ENCODE peak calls at places on chromosomes 3 and 15, in four cellular contexts. Y, H, G and Z are unnamed samples.

GRCh38 chr15:88604972-88605506 is 16.1 kb upstream of the AEN start:
- DNase-seq in Y (no peak), G (no peak), H (no peak), Z (no peak)

GRCh38 chr15:87263844-87264243 is 992.7 kb downstream of the NTRK3 start:
- DNase-seq in H (no peak), Y (no peak), G (no peak), Z (no peak)

GRCh38 chr3:73718326-73719110 is 93.8 kb upstream of the PDZRN3 start:
- DNase-seq in H (no peak), Y (no peak), G (no peak), Z (no peak)

GRCh38 chr3:154885016-154885415 is 195.1 kb upstream of the MME start:
- DNase-seq in H (no peak), G (no peak), Y (no peak), Z (no peak)

GRCh38 chr15:100111103-100112060 is 230.4 kb downstream of the ADAMTS17 start:
- DNase-seq in G (peak), H (no peak), Y (peak), Z (peak)

GRCh38 chr15:101439285-101439919 is 50.1 kb downstream of the PCSK6 start:
- DNase-seq in H (no peak), Y (peak), G (no peak), Z (no peak)

GRCh38 chr3:171505822-171506333 is 45.7 kb upstream of the TNIK start:
- DNase-seq in H (no peak), G (no peak), Y (no peak), Z (no peak)

GRCh38 chr15:58221591-58222241 is 83.5 kb downstream of the AQP9 start:
- DNase-seq in H (no peak), Y (peak), G (peak), Z (peak)

GRCh38 chr3:62051506-62051905 is 321.8 kb downstream of the FEZF2 start:
- DNase-seq in G (peak), Y (peak), H (no peak), Z (peak)

GRCh38 chr3:172087827-172088580 is 48.6 kb downstream of the FNDC3B start:
- DNase-seq in H (peak), G (peak), Y (no peak), Z (no peak)

GRCh38 chr3:136750209-136750921 is 1.8 kb downstream of the STAG1 start:
- DNase-seq in H (no peak), G (peak), Y (peak), Z (no peak)

GRCh38 chr15:33158359-33158758 is 36.2 kb downstream of the FMN1 start:
- DNase-seq in G (no peak), H (no peak), Y (no peak), Z (no peak)

GRCh38 chr15:45704329-45705249 is 69.8 kb downstream of the SQOR start:
- DNase-seq in G (no peak), H (no peak), Y (no peak), Z (no peak)

GRCh38 chr15:95377251-95377852 is 953.1 kb upstream of the NR2F2 start:
- DNase-seq in Y (no peak), G (no peak), H (no peak), Z (no peak)

GRCh38 chr3:101383156-101383575 is 62.8 kb upstream of the IMPG2 start:
- DNase-seq in Y (no peak), G (peak), H (no peak), Z (no peak)

GRCh38 chr3:39882111-39882510 is 72.7 kb downstream of the MYRIP start:
- DNase-seq in H (no peak), Y (no peak), G (no peak), Z (no peak)

GRCh38 chr15:40340740-40341400 is at the start of gene CCDC9B:
- DNase-seq in G (peak), Y (peak), H (no peak), Z (peak)

GRCh38 chr3:167148121-167148520 is 232.0 kb downstream of the ZBBX start:
- DNase-seq in Y (no peak), H (no peak), G (no peak), Z (no peak)

GRCh38 chr3:190169243-190169642 is 48.5 kb upstream of the P3H2 start:
- DNase-seq in G (no peak), Y (no peak), H (no peak), Z (no peak)

GRCh38 chr3:106862067-106862466 is 515.2 kb upstream of the CCDC54 start:
- DNase-seq in G (no peak), Y (no peak), H (no peak), Z (no peak)

GRCh38 chr3:120550546-120550945 is 45.6 kb upstream of the NDUFB4 start:
- DNase-seq in G (no peak), Y (no peak), H (no peak), Z (no peak)

GRCh38 chr3:10365791-10366190 is 44.9 kb upstream of the SEC13 start:
- DNase-seq in H (no peak), Y (no peak), G (no peak), Z (no peak)

GRCh38 chr15:77866596-77867125 is 210.8 kb downstream of the TBC1D2B start:
- DNase-seq in Y (no peak), H (no peak), G (no peak), Z (no peak)

GRCh38 chr3:3020209-3020608 is 90.0 kb downstream of the IL5RA start:
- DNase-seq in G (no peak), H (no peak), Y (no peak), Z (no peak)

GRCh38 chr3:183300996-183301562 is 48.0 kb downstream of the B3GNT5 start:
- DNase-seq in G (no peak), Y (no peak), H (no peak), Z (no peak)

GRCh38 chr3:181756645-181757044 is 44.9 kb downstream of the SOX2 start:
- DNase-seq in Y (no peak), G (no peak), H (no peak), Z (no peak)

GRCh38 chr15:81301815-81302399 is 22.0 kb downstream of the STARD5 start:
- DNase-seq in Y (no peak), H (peak), G (no peak), Z (no peak)

GRCh38 chr15:81302605-81303204 is 21.2 kb downstream of the STARD5 start:
- DNase-seq in G (no peak), Y (no peak), H (no peak), Z (no peak)

GRCh38 chr15:81301385-81301784 is 22.6 kb downstream of the STARD5 start:
- DNase-seq in H (no peak), Y (no peak), G (no peak), Z (no peak)

GRCh38 chr15:81303241-81304225 is 20.4 kb downstream of the STARD5 start:
- DNase-seq in G (no peak), H (no peak), Y (no peak), Z (no peak)

DNA sequence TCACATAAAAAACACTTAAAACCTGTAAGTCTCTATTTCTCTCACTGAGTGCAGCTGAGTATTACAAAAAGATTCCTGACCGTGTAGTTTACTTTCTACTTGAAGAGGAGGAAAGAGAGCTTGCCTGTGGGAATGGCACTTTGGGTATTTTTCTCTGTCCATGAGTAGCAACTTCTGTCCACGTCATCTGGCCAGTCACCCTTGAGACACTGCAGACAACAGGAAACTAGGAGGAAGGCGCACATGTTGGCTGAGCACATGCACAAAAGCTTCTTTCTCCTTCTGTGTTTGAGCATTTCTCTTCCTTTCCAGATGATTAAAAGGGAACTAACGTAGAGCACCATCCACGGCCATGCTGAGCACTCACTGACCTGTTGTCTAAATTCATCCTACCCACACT is 19.7 kb downstream of the STARD5 start:
- DNase-seq in Y (no peak), H (no peak), G (no peak), Z (no peak)
- TF ChIP-seq SP1 in Y (no peak), H (no peak), G (no peak), Z (no peak)

GRCh38 chr3:124260206-124260915 is 268.4 kb upstream of the ROPN1 start:
- DNase-seq in Y (no peak), H (no peak), G (peak), Z (no peak)

GRCh38 chr3:124267406-124267805 is 275.5 kb upstream of the ROPN1 start:
- DNase-seq in H (no peak), Y (no peak), G (no peak), Z (no peak)

GRCh38 chr3:124266517-124266916 is 274.6 kb upstream of the ROPN1 start:
- DNase-seq in Y (no peak), G (no peak), H (no peak), Z (no peak)

GRCh38 chr3:124261301-124261700 is 269.4 kb upstream of the ROPN1 start:
- DNase-seq in H (no peak), G (no peak), Y (no peak), Z (no peak)

DNA sequence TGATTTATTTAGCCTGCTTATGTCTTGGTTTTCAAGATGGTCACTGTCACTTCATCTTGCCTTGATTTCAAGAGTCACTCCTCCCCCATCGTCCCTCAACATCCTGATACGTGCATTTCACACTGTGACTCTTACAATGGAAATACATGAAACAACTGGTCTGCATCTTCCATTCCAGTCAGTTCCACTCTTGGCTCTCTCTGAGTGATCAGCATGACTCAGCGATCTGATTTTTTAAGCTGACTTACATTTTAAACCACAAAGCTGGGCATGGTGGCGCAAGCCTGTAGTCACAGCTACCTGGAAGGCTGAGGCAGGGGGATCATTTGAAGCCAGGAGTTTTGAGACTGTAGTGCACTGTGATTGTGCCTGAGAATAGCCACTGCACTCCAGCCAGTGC is 271.2 kb upstream of the ROPN1 start:
- DNase-seq in Y (no peak), H (no peak), G (peak), Z (no peak)
- H2AFZ ChIP-seq in Y (no peak), H (no peak), G (no peak), Z (no peak)

DNA sequence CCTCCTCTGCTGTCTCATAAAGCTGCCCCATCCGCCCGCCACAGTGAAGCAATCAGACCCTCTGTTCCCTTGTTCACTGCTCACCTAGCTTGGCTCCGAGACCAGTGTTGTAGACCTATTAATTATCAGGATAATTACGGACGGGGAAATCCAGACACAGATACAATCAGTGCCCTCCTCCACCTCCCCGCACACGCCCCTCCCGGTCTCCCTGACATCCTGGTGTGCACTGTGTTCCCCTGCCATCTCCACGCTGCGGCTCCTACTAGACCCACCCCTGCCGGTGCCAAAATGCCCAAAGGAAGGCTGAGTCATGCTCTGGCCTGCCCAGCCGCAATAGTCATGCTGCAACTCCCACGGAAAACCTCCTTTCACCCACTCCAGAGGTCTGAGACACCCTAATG is 277.3 kb upstream of the TLE3 start:
- DNase-seq in G (no peak), Y (no peak), H (no peak), Z (no peak)
- H3K4me2 ChIP-seq in G (no peak), Y (no peak), H (no peak), Z (peak)

DNA sequence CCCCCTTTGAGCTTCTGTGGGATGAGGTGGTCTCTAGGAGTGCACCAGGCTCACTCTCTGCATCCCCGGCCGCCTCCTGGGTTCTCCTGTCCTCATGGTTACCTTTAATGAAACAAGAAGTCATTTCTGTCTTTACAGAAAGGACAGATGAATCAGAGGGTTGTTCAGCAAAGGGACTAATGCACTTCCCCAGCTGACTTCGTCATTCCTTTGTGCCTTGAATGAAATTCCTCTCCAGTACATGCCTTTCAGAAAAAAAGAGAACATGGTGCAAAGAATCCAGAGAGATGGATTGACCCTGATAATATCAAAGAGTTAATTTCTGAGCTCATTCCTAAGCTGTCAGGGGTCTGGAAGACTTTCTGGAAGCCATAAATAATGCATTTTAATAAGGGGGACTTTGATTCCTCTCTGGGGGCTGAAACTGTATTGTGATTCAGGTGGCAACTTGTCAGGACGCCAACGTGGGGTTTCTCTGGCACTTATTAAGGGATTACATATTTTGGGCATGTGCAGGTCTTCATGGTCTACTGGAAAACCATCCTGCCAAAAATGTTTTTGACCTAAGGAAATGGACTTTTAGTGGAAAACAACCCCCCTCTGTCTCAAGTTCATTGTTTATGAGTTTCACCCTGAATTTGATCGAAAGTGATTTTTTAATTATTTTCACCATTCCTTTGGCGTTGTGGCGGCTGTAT is 122.8 kb downstream of the FBLN2 start:
- DNase-seq in G (no peak), H (no peak), Y (no peak), Z (no peak)
- TF ChIP-seq SP1 in G (no peak), H (no peak), Y (no peak), Z (no peak)

DNA sequence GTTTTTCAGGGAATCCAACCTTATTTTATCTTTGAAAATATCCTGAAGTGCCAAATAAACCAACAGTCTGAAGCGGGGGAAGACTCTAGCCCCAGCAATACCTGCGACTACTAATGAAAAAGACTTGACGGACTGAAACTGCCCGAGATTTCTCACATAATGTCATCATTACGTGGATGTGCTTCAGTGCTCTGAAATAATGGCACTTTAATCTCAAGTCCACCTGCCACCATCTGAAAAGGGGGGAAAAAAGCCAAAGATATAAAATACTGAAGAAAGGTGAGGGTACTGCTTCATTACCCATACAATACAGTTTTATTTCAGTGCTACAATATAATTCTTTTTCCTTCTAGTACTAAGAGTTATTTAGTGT is 64.3 kb upstream of the ATP2C1 start:
- DNase-seq in Y (no peak), G (no peak), H (no peak), Z (no peak)
- H2AFZ ChIP-seq in Y (no peak), G (no peak), H (no peak), Z (no peak)

GRCh38 chr15:70142072-70142321 is 44.3 kb upstream of the TLE3 start:
- DNase-seq in Y (no peak), H (no peak), G (no peak), Z (no peak)

GRCh38 chr15:70140543-70141375 is 43.0 kb upstream of the TLE3 start:
- DNase-seq in G (no peak), Y (peak), H (no peak), Z (no peak)

GRCh38 chr15:70140031-70140542 is 42.4 kb upstream of the TLE3 start:
- DNase-seq in G (no peak), H (no peak), Y (no peak), Z (no peak)

GRCh38 chr15:70141376-70142071 is 43.8 kb upstream of the TLE3 start:
- DNase-seq in H (no peak), Y (no peak), G (no peak), Z (no peak)

DNA sequence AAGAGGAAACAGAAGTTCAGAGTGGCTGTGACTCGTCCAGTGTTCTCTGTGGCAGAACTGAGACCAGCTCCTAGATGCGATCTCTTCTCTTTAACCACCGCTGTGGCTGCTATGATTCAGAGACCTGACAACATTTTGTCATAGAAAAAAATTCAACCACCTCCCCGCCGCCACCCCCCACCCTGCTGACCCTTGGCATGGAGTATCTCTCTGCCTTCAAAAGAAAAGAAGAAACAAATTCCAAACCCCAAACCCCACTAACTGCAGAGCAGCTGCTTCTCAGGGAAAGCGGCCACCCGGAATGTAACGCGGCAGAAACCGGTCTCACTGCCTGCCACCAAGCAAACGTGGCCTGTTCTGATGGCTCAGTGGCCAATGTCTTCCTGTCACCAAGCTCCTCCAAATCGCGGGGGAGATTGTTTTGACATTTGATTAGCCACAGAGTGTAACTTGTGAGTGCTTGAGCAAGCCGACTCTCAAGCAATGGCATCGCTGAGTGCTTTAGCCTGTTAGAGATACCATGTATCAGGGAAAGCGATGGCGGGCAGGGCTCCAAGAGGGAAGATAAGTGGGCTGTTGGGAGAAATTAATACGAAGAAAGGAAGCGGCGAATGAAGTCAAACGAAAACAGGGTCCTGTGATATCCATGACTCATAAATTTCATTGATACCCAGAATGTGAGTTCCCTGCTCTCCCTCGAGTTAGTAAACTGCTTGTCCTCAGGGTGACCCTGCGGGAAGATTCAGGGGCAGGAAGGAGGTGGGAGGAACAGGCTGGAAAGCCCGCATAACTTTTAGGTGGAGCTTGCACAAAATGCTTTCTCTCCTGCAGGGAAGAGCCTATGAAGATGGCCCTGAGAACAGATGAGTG is 44.8 kb upstream of the TLE3 start:
- DNase-seq in H (no peak), G (peak), Y (no peak), Z (no peak)
- H3K4me2 ChIP-seq in H (no peak), G (no peak), Y (no peak), Z (no peak)

GRCh38 chr3:134597390-134597975 is 53.3 kb downstream of the KY start:
- DNase-seq in H (no peak), Y (peak), G (no peak), Z (no peak)
- TF ChIP-seq SP1 in H (no peak), Y (no peak), G (no peak), Z (no peak)

DNA sequence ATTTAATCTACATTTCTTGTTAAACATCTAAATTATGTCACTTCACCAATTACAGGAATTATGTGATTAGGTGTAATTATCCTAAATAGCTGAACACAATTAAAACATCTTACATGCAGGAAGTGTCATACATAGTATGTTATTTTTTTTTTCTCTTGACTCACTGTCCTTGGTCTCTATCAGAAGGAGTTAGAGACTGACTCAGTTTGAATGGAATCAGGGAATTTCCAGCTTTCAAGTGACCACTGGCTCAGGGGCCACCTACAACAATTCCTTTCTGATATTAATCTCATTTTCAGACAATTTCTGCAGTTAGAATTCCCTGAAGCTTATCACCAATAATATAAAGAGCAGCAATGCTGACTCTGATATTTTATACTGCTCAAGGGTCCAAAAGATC is 400.7 kb downstream of the ROBO1 start:
- DNase-seq in Y (no peak), G (no peak), H (no peak), Z (no peak)
- H2AFZ ChIP-seq in Y (no peak), G (no peak), H (no peak), Z (no peak)

DNA sequence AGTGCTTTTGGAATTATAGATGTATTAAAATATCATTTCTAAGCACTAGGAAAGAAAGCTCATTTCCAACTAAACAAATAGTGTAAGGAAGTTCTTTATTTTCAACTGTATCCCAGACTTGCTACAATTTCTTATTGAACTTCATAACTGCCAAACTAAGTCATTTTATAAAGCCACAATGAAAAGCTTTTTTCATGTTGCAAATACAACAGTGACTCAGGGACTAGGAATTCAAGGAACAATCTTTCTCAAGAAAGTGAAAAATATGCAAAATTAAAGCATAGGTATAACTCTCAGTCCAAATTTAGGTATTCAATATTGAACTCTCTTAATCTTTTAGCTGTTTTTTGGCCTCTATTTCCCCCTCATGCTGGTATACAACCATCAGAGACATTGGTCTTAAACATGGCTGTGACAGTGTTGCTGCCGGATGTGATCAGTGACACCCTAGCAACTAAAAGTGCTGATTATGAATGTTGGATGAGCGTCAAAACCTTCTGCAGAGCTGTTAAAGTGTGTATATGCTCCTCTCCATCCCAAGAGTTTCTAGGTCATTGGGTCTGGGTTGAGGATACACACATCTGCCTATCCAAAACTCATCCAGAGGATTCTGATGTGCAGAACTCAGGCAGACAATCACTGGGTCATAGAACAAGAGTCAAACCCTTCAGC is 476.9 kb downstream of the ZNF385D start:
- DNase-seq in Y (no peak), G (no peak), H (no peak), Z (no peak)
- H3K4me2 ChIP-seq in Y (no peak), G (no peak), H (no peak), Z (no peak)